ENCODE peak calls at places on chromosomes 3 and 15, in five cellular contexts. T is NCI-H774, N is hypothalamus, B is lower leg skin, J is HT-29. S is an unnamed sample.

GRCh38 chr15:63763476-63764123 is 70.1 kb downstream of the HERC1 start:
- DNase-seq in T (no peak), N (no peak), B (no peak), J (no peak), S (no peak)

GRCh38 chr3:126125341-126125740 is 41.4 kb upstream of the SLC41A3 start:
- DNase-seq in T (no peak), N (no peak), B (no peak), J (no peak), S (no peak)

GRCh38 chr3:30370681-30371271 is 235.6 kb upstream of the TGFBR2 start:
- DNase-seq in T (no peak), N (no peak), B (no peak), J (peak), S (peak)

GRCh38 chr3:126261037-126261436 is 80.7 kb upstream of the ALDH1L1 start:
- DNase-seq in T (no peak), N (no peak), B (peak), J (no peak), S (peak)

GRCh38 chr15:84685304-84685703 is 27.3 kb upstream of the NMB start:
- DNase-seq in T (no peak), N (no peak), B (peak), J (peak), S (peak)

GRCh38 chr15:47411733-47412530 is 305.4 kb upstream of the SEMA6D start:
- DNase-seq in T (peak), N (no peak), B (no peak), J (no peak), S (no peak)

GRCh38 chr3:27345493-27345892 is 23.7 kb downstream of the NEK10 start:
- DNase-seq in T (no peak), N (no peak), B (no peak), J (peak), S (no peak)

GRCh38 chr3:137259089-137259488 is 301.3 kb downstream of the IL20RB start:
- DNase-seq in T (no peak), N (no peak), B (no peak), J (no peak), S (no peak)

GRCh38 chr3:30193625-30194044 is 412.8 kb upstream of the TGFBR2 start:
- DNase-seq in T (no peak), N (no peak), B (no peak), J (no peak), S (no peak)

GRCh38 chr3:29511701-29512100 is 230.8 kb downstream of the RBMS3 start:
- DNase-seq in T (no peak), N (no peak), B (no peak), J (no peak), S (no peak)

GRCh38 chr15:68318931-68319909 is 41.7 kb downstream of the FEM1B start:
- DNase-seq in T (no peak), N (no peak), B (no peak), J (no peak), S (no peak)

GRCh38 chr15:65214010-65214409 is 2.7 kb upstream of the CILP start:
- DNase-seq in T (no peak), N (no peak), B (no peak), J (no peak), S (no peak)

GRCh38 chr3:40505599-40506462 is at the start of gene ZNF620:
- DNase-seq in T (peak), N (peak), B (peak), J (peak), S (peak)

GRCh38 chr15:44265757-44266156 is 22.8 kb upstream of the GOLM2 start:
- DNase-seq in T (no peak), N (no peak), B (no peak), J (no peak), S (no peak)

S was measured in LoVo.